ENCODE peak calls at places on chromosomes 1 and 21, in nine cellular contexts. L is iris pigment epithelial cell, U is NCI-H1092, X is IMR-90, Z is KG1, M is progenitor cell of endocrine pancreas, G is foreskin fibroblast, I is HS-5, Y is T follicular helper cell. B is an unnamed sample.

GRCh38 chr1:209158851-209159250 is 424.7 kb upstream of the CAMK1G start:
- DNase-seq in L (no peak), U (no peak), X (no peak), Z (no peak), M (no peak), G (no peak), I (no peak), Y (no peak), B (no peak)

GRCh38 chr1:88398338-88398737 is 285.7 kb upstream of the PKN2 start:
- DNase-seq in L (no peak), U (no peak), X (no peak), Z (no peak), M (no peak), G (no peak), I (no peak), Y (no peak), B (no peak)

GRCh38 chr21:43681650-43682049 is 22.3 kb downstream of the RRP1B start:
- DNase-seq in L (no peak), U (no peak), X (no peak), Z (no peak), M (no peak), G (no peak), I (no peak), Y (no peak), B (no peak)

GRCh38 chr1:11822091-11822490 is 16.1 kb downstream of the CLCN6 start:
- DNase-seq in L (peak; percentile 76), U (no peak), X (peak; percentile 68), Z (no peak), M (no peak), G (no peak), I (no peak), Y (no peak), B (peak; percentile 45)

GRCh38 chr1:117654485-117655219 is 48.8 kb downstream of the TENT5C start:
- DNase-seq in L (no peak), U (no peak), X (no peak), Z (no peak), M (no peak), G (no peak), I (no peak), Y (no peak), B (no peak)

GRCh38 chr21:39142972-39143371 is 40.3 kb downstream of the PSMG1 start:
- DNase-seq in L (no peak), U (no peak), X (no peak), Z (no peak), M (no peak), G (no peak), I (no peak), Y (no peak), B (peak; percentile 24)

GRCh38 chr1:213337025-213337678 is 286.1 kb downstream of the RPS6KC1 start:
- DNase-seq in L (no peak), U (no peak), X (no peak), Z (no peak), M (no peak), G (no peak), I (no peak), Y (no peak), B (no peak)

GRCh38 chr1:91537281-91538069 is 36.8 kb downstream of the CDC7 start:
- DNase-seq in L (peak; percentile 91), U (no peak), X (peak; percentile 91), Z (no peak), M (no peak), G (peak; percentile 87), I (peak; percentile 74), Y (no peak), B (peak; percentile 58)

GRCh38 chr1:66231162-66232077 is 302.5 kb upstream of the SGIP1 start:
- DNase-seq in L (no peak), U (no peak), X (peak; percentile 52), Z (no peak), M (no peak), G (peak; percentile 66), I (no peak), Y (no peak), B (peak; percentile 85)

GRCh38 chr1:157103283-157103682 is 3.7 kb upstream of the ETV3L start:
- DNase-seq in L (no peak), U (no peak), X (no peak), Z (no peak), M (no peak), G (no peak), I (no peak), Y (no peak), B (no peak)

GRCh38 chr1:26077524-26077923 is 10.1 kb upstream of the TRIM63 start:
- DNase-seq in L (no peak), U (no peak), X (no peak), Z (no peak), M (no peak), G (no peak), I (no peak), Y (no peak), B (no peak)

GRCh38 chr1:66575739-66576138 is 41.8 kb downstream of the SGIP1 start:
- DNase-seq in L (peak; percentile 96), U (no peak), X (peak; percentile 99), Z (no peak), M (no peak), G (peak; percentile 93), I (peak; percentile 53), Y (no peak), B (no peak)

GRCh38 chr1:210093461-210093860 is 139.1 kb upstream of the SERTAD4 start:
- DNase-seq in L (no peak), U (no peak), X (no peak), Z (no peak), M (no peak), G (no peak), I (no peak), Y (no peak), B (no peak)

GRCh38 chr21:18493420-18493819 is 89.8 kb upstream of the TMPRSS15 start:
- DNase-seq in L (peak; percentile 1), U (no peak), X (no peak), Z (no peak), M (no peak), G (peak; percentile 4), I (peak; percentile 82), Y (no peak), B (peak; percentile 92)

GRCh38 chr1:101081496-101082282 is 56.1 kb upstream of the DPH5 start:
- DNase-seq in L (no peak), U (no peak), X (no peak), Z (no peak), M (no peak), G (no peak), I (no peak), Y (no peak), B (no peak)

GRCh38 chr1:24714859-24715520 is 30.3 kb upstream of the CLIC4 start:
- DNase-seq in L (peak; percentile 51), U (no peak), X (peak; percentile 47), Z (no peak), M (no peak), G (no peak), I (no peak), Y (no peak), B (peak; percentile 74)

GRCh38 chr1:118185083-118185899 is at the start of gene SPAG17:
- DNase-seq in L (peak; percentile 13), U (no peak), X (peak; percentile 21), Z (no peak), M (peak; percentile 75), G (peak; percentile 28), I (no peak), Y (no peak), B (no peak)

GRCh38 chr1:89608627-89609338 is 24.1 kb upstream of the LRRC8C start:
- DNase-seq in L (no peak), U (no peak), X (no peak), Z (no peak), M (no peak), G (no peak), I (no peak), Y (peak; percentile 42), B (no peak)

GRCh38 chr1:101178688-101179491 is 57.9 kb upstream of the S1PR1 start:
- DNase-seq in L (no peak), U (no peak), X (no peak), Z (no peak), M (no peak), G (no peak), I (no peak), Y (no peak), B (peak; percentile 38)

GRCh38 chr1:177927021-177927596 is 42.7 kb downstream of the SEC16B start:
- DNase-seq in L (peak; percentile 93), U (no peak), X (peak; percentile 97), Z (no peak), M (no peak), G (peak; percentile 88), I (peak; percentile 95), Y (no peak), B (peak; percentile 93)

GRCh38 chr1:2258996-2259395 is 30.9 kb downstream of the SKI start:
- DNase-seq in L (no peak), U (no peak), X (no peak), Z (no peak), M (no peak), G (no peak), I (no peak), Y (peak; percentile 68), B (no peak)

GRCh38 chr1:182968846-182969734 is 16.1 kb upstream of the SHCBP1L start:
- DNase-seq in L (no peak), U (no peak), X (no peak), Z (no peak), M (no peak), G (no peak), I (no peak), Y (no peak), B (no peak)

GRCh38 chr1:209527372-209527771 is 56.1 kb upstream of the CAMK1G start:
- DNase-seq in L (peak; percentile 81), U (no peak), X (peak; percentile 4), Z (no peak), M (no peak), G (no peak), I (peak; percentile 40), Y (no peak), B (peak; percentile 83)

GRCh38 chr1:4424254-4424653 is 230.2 kb upstream of the AJAP1 start:
- DNase-seq in L (no peak), U (no peak), X (no peak), Z (no peak), M (no peak), G (no peak), I (no peak), Y (no peak), B (no peak)

GRCh38 chr1:165144757-165145397 is 211.6 kb downstream of the LMX1A start:
- DNase-seq in L (peak; percentile 58), U (peak; percentile 63), X (peak; percentile 44), Z (no peak), M (peak; percentile 54), G (peak; percentile 38), I (peak; percentile 29), Y (no peak), B (peak; percentile 53)

GRCh38 chr1:84504580-84505021 is 1.6 kb upstream of the SPATA1 start:
- DNase-seq in L (peak; percentile 86), U (no peak), X (peak; percentile 83), Z (no peak), M (no peak), G (peak; percentile 59), I (peak; percentile 33), Y (no peak), B (peak; percentile 41)

GRCh38 chr1:21594935-21595897 is 73.9 kb downstream of the RAP1GAP start:
- DNase-seq in L (peak; percentile 34), U (peak; percentile 23), X (peak; percentile 36), Z (no peak), M (no peak), G (peak; percentile 19), I (no peak), Y (no peak), B (peak; percentile 32)

GRCh38 chr21:45088729-45089128 is 14.3 kb downstream of the ADARB1 start:
- DNase-seq in L (no peak), U (no peak), X (no peak), Z (no peak), M (no peak), G (no peak), I (no peak), Y (no peak), B (no peak)

GRCh38 chr1:164296172-164296571 is 262.8 kb upstream of the PBX1 start:
- DNase-seq in L (no peak), U (no peak), X (no peak), Z (no peak), M (no peak), G (no peak), I (no peak), Y (no peak), B (no peak)

GRCh38 chr1:109478806-109479205 is 4.9 kb upstream of the ATXN7L2 start:
- DNase-seq in L (no peak), U (no peak), X (no peak), Z (no peak), M (peak; percentile 30), G (no peak), I (no peak), Y (peak; percentile 23), B (no peak)

B was measured in HT1080.